ENCODE peak calls at places on chromosomes 1 and 21, in four cellular contexts. X is HCT116, P is sigmoid colon, R is breast epithelium. L is an unnamed sample. For H3K4me1, the result is how much of the 10 kb centered on the place peaks cover.

GRCh38 chr1:37932759-37933158 is 14.1 kb downstream of the INPP5B start:
- DNase-seq in X (no peak), P (no peak), R (no peak), L (no peak)

GRCh38 chr1:156342556-156342955 is 4.2 kb downstream of the TSACC start:
- DNase-seq in X (no peak), P (no peak), R (no peak), L (no peak)

GRCh38 chr1:9849691-9850441 is 26.1 kb upstream of the CLSTN1 start:
- DNase-seq in X (no peak), P (no peak), R (no peak), L (no peak)

GRCh38 chr1:27135920-27136551 is 18.9 kb downstream of the SLC9A1 start:
- DNase-seq in X (no peak), P (no peak), R (no peak), L (no peak)

GRCh38 chr1:243916160-243916559 is 66.1 kb upstream of the AKT3 start:
- DNase-seq in X (no peak), P (no peak), R (no peak), L (no peak)

GRCh38 chr1:150528997-150529396 is 13.4 kb downstream of the FALEC start:
- DNase-seq in X (no peak), P (no peak), R (no peak), L (no peak)

GRCh38 chr21:27648560-27648959 is 681.7 kb upstream of the ADAMTS5 start:
- DNase-seq in X (no peak), P (no peak), R (no peak), L (no peak)

GRCh38 chr21:43957128-43957571 is 55.0 kb upstream of the TRAPPC10 start:
- DNase-seq in X (no peak), P (no peak), R (no peak), L (no peak)

GRCh38 chr21:37821791-37822450 is 94.3 kb downstream of the KCNJ6 start:
- DNase-seq in X (no peak), P (no peak), R (no peak), L (no peak)

GRCh38 chr1:168506204-168506819 is 37.5 kb downstream of the XCL2 start:
- DNase-seq in X (peak), P (no peak), R (no peak), L (no peak)
- H3K27ac ChIP-seq in X (no peak), P (peak), R (no peak), L (no peak)

DNA sequence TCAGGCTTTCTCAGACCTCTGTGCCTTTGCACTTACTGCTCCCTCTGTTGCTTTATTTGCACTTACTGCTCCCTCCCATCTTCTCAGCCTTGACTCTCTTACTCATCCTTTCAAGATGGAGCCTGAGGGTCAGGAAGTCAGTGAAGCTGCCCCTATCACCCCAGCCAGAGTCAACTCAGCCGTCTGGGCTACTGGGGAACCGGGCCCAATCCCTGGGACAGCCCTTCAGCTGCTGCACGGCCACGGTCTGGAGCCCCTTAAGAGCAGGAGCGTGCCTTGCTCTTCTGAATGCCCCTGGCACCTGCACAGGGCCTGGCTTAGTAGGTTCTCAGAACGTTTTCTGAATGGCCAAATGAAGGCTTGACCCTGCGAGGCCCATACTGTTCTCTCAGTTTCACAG is 244.4 kb downstream of the FOXD2 start:
- DNase-seq in X (no peak), P (no peak), R (no peak), L (no peak)
- TF ChIP-seq POLR2A in X (no peak), P (no peak), R (no peak), L (no peak)

GRCh38 chr1:58209578-58209977 is 336.9 kb downstream of the OMA1 start:
- DNase-seq in X (no peak), P (no peak), R (no peak), L (no peak)
- H3K4me1 ChIP-seq in X (under half), P (under half), R (under half), L (under half)

GRCh38 chr1:117815926-117816325 is 113.5 kb downstream of the GDAP2 start:
- DNase-seq in X (no peak), P (no peak), R (no peak), L (no peak)
- H3K27ac ChIP-seq in X (no peak), P (peak), R (no peak), L (peak)

GRCh38 chr1:160243767-160244166 is 18.6 kb downstream of the DCAF8 start:
- DNase-seq in X (no peak), P (no peak), R (no peak), L (no peak)

GRCh38 chr1:160236806-160237205 is 25.5 kb downstream of the DCAF8 start:
- DNase-seq in X (no peak), P (no peak), R (no peak), L (no peak)

GRCh38 chr1:160237558-160237957 is 24.8 kb downstream of the DCAF8 start:
- DNase-seq in X (no peak), P (no peak), R (no peak), L (no peak)

GRCh38 chr1:160238408-160238807 is 23.9 kb downstream of the DCAF8 start:
- DNase-seq in X (no peak), P (no peak), R (no peak), L (no peak)

DNA sequence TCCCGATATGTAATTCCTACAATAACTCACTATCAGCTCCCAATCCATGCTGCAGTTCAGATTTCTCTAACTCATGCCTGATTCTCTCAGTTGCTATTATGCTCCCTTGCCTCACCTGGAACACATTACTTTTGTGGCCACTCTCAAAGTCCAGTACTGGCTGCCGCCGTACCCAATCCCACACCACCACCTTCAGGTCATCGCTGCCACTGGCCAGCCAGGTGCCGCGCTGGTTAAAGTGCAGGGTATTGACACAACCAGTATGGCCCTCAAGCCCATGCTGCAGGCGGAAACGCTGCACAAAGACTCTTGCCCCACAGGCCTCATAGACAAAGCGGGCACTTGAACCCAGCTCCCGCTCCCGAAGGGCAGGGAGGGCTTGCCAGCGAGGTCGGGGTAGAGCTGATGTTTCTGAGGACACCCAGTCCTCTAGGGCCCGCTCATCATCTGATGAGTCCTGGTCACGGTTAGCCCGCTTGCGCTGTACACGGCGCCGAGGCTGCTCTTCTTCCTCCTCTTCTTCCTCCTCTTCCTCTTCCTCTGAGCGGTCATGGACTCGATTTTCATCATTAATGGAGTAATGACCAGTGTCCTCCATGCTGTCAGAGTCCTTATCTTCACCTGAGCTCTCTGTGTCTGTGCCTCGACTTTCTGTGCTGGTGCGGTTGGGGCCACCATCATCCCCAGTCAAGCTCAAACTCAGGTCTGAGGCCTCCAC is 22.6 kb downstream of the DCAF8 start:
- DNase-seq in X (no peak), P (no peak), R (no peak), L (no peak)
- TF ChIP-seq POLR2A in X (no peak), P (no peak), R (no peak), L (no peak)

GRCh38 chr1:167722152-167722869 is 529 bp downstream of the MPZL1 start:
- DNase-seq in X (no peak), P (peak), R (no peak), L (peak)

GRCh38 chr1:167721617-167722151 is at the start of gene MPZL1:
- DNase-seq in X (peak), P (peak), R (peak), L (peak)

GRCh38 chr1:167722870-167723251 is 1.1 kb downstream of the MPZL1 start:
- DNase-seq in X (no peak), P (no peak), R (no peak), L (no peak)

GRCh38 chr1:167726038-167726437 is 4.3 kb downstream of the MPZL1 start:
- DNase-seq in X (no peak), P (no peak), R (no peak), L (no peak)

DNA sequence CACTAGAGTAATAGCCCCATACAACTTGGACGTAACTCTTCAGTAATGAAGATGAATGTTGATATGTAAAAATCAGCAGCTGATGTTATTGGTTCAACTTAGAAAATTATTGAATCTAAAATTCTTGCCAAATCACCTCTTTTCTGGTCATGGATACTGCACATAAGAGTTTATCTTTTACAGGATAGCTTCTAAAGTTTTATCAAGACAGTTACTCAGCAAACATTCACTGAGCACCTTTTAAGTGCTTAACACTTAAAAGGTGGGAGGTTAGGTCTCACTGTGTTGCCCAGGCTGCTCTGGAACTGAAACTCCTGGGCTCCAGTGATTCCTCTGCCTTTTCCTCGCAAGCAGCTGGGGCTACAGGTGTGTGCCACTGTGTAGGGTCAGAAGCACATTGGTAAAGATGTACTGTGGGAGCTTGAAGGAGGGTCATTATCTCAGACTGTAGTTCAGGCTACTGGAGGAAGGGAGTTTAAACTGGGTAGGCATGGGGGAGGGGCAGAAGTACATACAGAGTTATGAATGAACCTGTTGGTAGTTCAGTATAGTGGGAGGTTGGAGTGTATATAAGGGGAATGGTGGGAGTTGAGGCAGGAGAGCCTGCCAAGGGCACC is 2.0 kb downstream of the MPZL1 start:
- DNase-seq in X (no peak), P (no peak), R (no peak), L (no peak)
- H3K4me1 ChIP-seq in X (under half), P (half or more), R (under half), L (under half)

GRCh38 chr1:31755197-31755611 is 8.9 kb downstream of the ADGRB2 start:
- DNase-seq in X (no peak), P (no peak), R (peak), L (no peak)
- H3K27ac ChIP-seq in X (no peak), P (no peak), R (peak), L (no peak)

L was measured in uterus.